ENCODE peak calls at places on chromosomes 11 and 22, in ten cellular contexts. Q is pulmonary artery endothelial cell; V is amniotic stem cell; F is type B pancreatic cell; W is NCI-H1417; X is smooth muscle cell of the brain vasculature; I is stimulated activated CD4-positive, alpha-beta T cell treated with anti-CD3 and anti-CD28 coated beads, Interleukin-4, amount 100 ng/mL, for 4 hours; J is bronchial epithelial cell; R is OCI-LY7; S is nucleus accumbens. E is an unnamed sample.

GRCh38 chr22:46122980-46123693 is 27.2 kb upstream of the PPARA start:
- DNase-seq in V (no peak), I (no peak), F (no peak), X (no peak), Q (no peak), W (no peak), S (no peak), R (no peak), J (no peak), E (no peak)

GRCh38 chr11:10809373-10810199 is 860 bp upstream of the EIF4G2 start:
- DNase-seq in W (peak; percentile 62), Q (peak; percentile 37), V (no peak), J (peak; percentile 63), R (peak; percentile 40), S (no peak), X (peak; percentile 29), I (peak; percentile 23), F (no peak), E (no peak)

GRCh38 chr11:77557553-77557952 is 32.2 kb upstream of the AQP11 start:
- DNase-seq in W (peak; percentile 61), V (no peak), I (no peak), J (peak; percentile 10), S (no peak), R (no peak), Q (no peak), X (no peak), F (no peak), E (peak; percentile 3)

GRCh38 chr11:14413307-14414072 is 54.5 kb upstream of the RRAS2 start:
- DNase-seq in W (no peak), S (no peak), I (no peak), J (no peak), F (no peak), X (no peak), R (no peak), Q (no peak), V (no peak), E (no peak)

GRCh38 chr11:119218141-119218878 is 12.2 kb downstream of the CBL start:
- DNase-seq in I (peak; percentile 15), F (no peak), J (peak; percentile 100), R (no peak), S (no peak), V (peak; percentile 80), Q (peak; percentile 30), X (no peak), W (no peak), E (no peak)

GRCh38 chr11:107591098-107591445 is at the start of gene ELMOD1:
- DNase-seq in R (no peak), J (no peak), F (peak; percentile 74), W (peak; percentile 80), V (no peak), X (no peak), Q (no peak), S (peak; percentile 25), I (peak; percentile 31), E (peak; percentile 32)

GRCh38 chr11:130062030-130062429 is 7.7 kb upstream of the APLP2 start:
- DNase-seq in J (no peak), V (no peak), W (no peak), R (no peak), X (no peak), S (no peak), F (no peak), Q (no peak), I (no peak), E (no peak)

GRCh38 chr22:19038728-19039447 is 83.3 kb downstream of the DGCR2 start:
- DNase-seq in I (no peak), X (no peak), V (no peak), S (no peak), F (peak; percentile 62), J (no peak), W (no peak), Q (no peak), R (no peak), E (no peak)

GRCh38 chr11:62931501-62932278 is 10.5 kb upstream of the CHRM1 start:
- DNase-seq in V (no peak), W (no peak), R (no peak), J (no peak), F (no peak), Q (no peak), S (no peak), X (no peak), I (no peak), E (no peak)

GRCh38 chr11:47359586-47359985 is 7.1 kb upstream of the MYBPC3 start:
- DNase-seq in J (no peak), Q (no peak), W (no peak), X (no peak), S (no peak), F (no peak), I (no peak), V (no peak), R (no peak), E (no peak)

GRCh38 chr22:19626042-19626560 is 88.2 kb upstream of the SEPTIN5 start:
- DNase-seq in I (no peak), W (no peak), J (no peak), V (no peak), F (no peak), R (no peak), X (no peak), S (no peak), Q (no peak), E (no peak)

E was measured in hypothalamus.